ENCODE peak calls at places on chromosomes 3 and 15, in six cellular contexts. W is trophoblast cell, K is H1, J is neuronal stem cell, N is mesenchymal stem cell, H is IMR-90. D is an unnamed sample.

GRCh38 chr15:59138243-59138642 is 33.3 kb downstream of the CCNB2 start:
- DNase-seq in H (peak), W (peak), K (peak), J (peak), N (peak), D (peak)

GRCh38 chr3:188037965-188038581 is 115.9 kb upstream of the LPP start:
- DNase-seq in N (peak), W (peak), H (peak), K (no peak), J (no peak), D (no peak)

GRCh38 chr3:118548434-118548833 is 486.2 kb downstream of the IGSF11 start:
- DNase-seq in W (peak), H (no peak), J (no peak), N (peak), K (no peak), D (peak)

GRCh38 chr15:62497356-62497755 is 332.3 kb upstream of the C2CD4B start:
- DNase-seq in K (no peak), H (peak), W (peak), J (no peak), N (peak), D (no peak)

GRCh38 chr15:30865257-30865656 is 38.5 kb upstream of the FAN1 start:
- DNase-seq in K (no peak), J (no peak), W (no peak), H (no peak), N (no peak), D (no peak)

GRCh38 chr3:60588806-60589205 is 662.4 kb downstream of the FHIT start:
- DNase-seq in K (no peak), W (peak), H (peak), N (no peak), J (no peak), D (no peak)

GRCh38 chr3:53109190-53109589 is 21.0 kb downstream of the RFT1 start:
- DNase-seq in H (peak), N (peak), J (no peak), W (peak), K (no peak), D (no peak)

GRCh38 chr3:157129782-157130137 is 30.2 kb downstream of the CCNL1 start:
- DNase-seq in J (peak), N (no peak), W (no peak), H (no peak), K (no peak), D (peak)

GRCh38 chr3:127953636-127954035 is 38.6 kb downstream of the KBTBD12 start:
- DNase-seq in W (peak), H (peak), J (no peak), K (no peak), N (no peak), D (no peak)

DNA sequence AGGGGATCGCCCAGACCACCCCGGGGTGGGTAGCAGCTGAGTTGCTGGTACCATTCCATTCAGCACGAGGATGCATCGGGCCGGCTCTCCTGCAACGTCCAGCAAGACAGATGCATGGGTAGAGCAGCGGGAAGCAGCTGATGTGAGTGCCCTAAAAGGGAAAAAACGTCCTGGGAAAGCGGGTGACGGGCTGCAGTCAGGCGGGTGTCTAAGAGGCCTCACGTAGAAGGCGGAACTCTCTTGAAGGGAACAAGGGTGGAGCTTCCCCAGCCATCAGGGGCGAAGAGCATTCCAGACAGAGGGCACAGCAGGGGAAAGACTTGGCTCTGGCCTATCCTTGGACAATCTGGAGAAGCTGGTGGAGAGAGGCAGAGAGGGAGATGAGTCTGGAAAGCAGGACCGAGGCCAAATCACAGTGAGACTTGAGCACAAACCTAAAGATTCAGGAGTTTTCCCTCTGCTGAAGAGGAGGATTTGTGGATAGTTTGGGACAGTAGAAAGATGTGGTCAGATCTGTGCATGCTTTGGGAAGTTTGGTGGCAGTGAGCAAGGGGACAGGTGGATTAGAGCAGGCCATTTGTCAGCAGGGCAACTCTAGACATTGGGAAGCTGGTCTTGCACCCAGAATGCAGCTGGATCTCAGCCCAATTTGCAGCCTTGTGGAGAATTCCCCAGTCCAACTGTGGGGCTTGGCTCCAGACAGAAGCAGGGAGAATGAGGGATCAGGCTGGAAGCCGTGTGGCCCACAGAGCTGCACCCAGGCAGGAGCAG is 70.7 kb downstream of the SEMA5B start:
- DNase-seq in K (no peak), W (no peak), H (no peak), N (no peak), J (no peak), D (no peak)
- H3K4me3 ChIP-seq in K (no peak), W (no peak), H (no peak), N (no peak), J (no peak), D (no peak)

GRCh38 chr3:13518516-13519351 is 30.2 kb upstream of the FBLN2 start:
- DNase-seq in K (no peak), H (no peak), J (no peak), N (no peak), W (peak), D (no peak)
- H2AK5ac ChIP-seq in K (no peak), H (no peak), J (peak), N (no peak), W (no peak), D (no peak)

DNA sequence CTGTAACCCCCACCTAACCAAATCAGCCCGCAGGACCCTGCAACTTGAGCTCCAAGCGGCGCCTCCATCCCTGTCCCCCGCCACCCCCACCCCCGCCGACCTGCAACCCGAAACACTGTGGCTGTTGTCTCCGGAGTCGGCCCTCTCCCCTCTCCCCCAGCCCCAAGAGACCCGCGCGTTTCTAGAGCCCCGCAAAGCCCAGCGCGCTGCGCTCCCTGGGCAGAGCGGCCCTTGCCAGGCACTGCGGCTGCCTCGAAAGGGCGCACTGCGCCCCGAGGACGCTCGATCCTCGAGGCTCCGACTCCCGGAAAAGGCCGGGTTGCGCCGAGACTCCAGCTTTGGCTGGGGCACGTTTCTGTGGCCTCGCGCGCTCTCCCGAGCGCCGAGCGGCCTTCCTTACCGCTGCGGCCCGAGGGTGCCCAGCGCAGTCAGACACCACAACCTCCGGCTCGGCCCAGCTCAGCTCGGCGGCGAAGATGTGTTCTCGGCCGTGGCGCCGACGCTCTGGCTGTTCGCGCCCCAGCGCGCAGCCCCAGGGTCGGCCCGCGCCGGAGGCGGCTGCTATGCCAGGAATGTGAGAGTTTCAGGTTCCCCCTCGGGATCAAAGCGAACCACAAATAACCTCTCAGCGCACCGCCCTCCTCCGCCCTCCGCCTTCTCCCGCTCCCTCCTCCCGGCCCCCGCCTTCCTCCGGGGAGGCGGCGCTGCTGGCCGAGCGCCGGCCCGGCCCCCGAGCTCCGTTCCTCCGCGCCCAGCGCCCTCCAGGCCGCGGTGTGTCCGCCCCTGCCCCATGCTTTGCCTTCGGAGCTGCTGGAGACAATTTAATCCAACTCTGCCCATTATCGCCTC is at the start of gene AMOTL2:
- DNase-seq in H (peak), N (peak), J (peak), W (peak), K (peak), D (peak)
- H3K18ac ChIP-seq in H (peak), N (peak), J (peak), W (peak), K (peak), D (peak)

GRCh38 chr15:90268415-90268814 is 2.9 kb downstream of the NGRN start:
- DNase-seq in K (no peak), N (peak), W (no peak), H (no peak), J (no peak), D (peak)
- H3K4me3 ChIP-seq in K (peak), N (no peak), W (no peak), H (no peak), J (no peak), D (no peak)

GRCh38 chr3:42066516-42067181 is 24.5 kb upstream of the TRAK1 start:
- DNase-seq in N (peak), H (peak), W (peak), J (peak), K (no peak), D (peak)

GRCh38 chr3:42061042-42061710 is 30.0 kb upstream of the TRAK1 start:
- DNase-seq in N (peak), K (no peak), H (no peak), J (no peak), W (no peak), D (no peak)

GRCh38 chr3:42067324-42067723 is 23.8 kb upstream of the TRAK1 start:
- DNase-seq in H (peak), K (no peak), J (no peak), N (peak), W (peak), D (no peak)

GRCh38 chr3:42061711-42062408 is 29.3 kb upstream of the TRAK1 start:
- DNase-seq in K (no peak), H (peak), J (no peak), N (peak), W (peak), D (peak)

GRCh38 chr3:42063886-42064285 is 27.3 kb upstream of the TRAK1 start:
- DNase-seq in W (peak), K (no peak), N (peak), J (no peak), H (peak), D (no peak)
- H2AK5ac ChIP-seq in W (peak), K (peak), N (peak), J (no peak), H (peak), D (no peak)

GRCh38 chr15:74132681-74133070 is 2.3 kb downstream of the ISLR2 start:
- DNase-seq in J (no peak), K (peak), N (no peak), W (no peak), H (peak), D (peak)
- H3K18ac ChIP-seq in J (peak), K (peak), N (no peak), W (no peak), H (no peak), D (no peak)

D was measured in mesendoderm.